ENCODE peak calls at places on chromosomes 3 and 15, in five cellular contexts. S is A549, R is coronary artery, B is uterus, P is Panc1. N is an unnamed sample.

GRCh38 chr3:4898454-4899313 is 80.6 kb upstream of the BHLHE40 start:
- DNase-seq in S (no peak), R (no peak), B (no peak), P (no peak), N (no peak)

GRCh38 chr3:126014252-126014651 is 45.3 kb downstream of the ROPN1B start:
- DNase-seq in S (no peak), R (no peak), B (peak), P (no peak), N (no peak)

GRCh38 chr3:23455775-23456174 is 252.6 kb downstream of the UBE2E2 start:
- DNase-seq in S (no peak), R (no peak), B (no peak), P (no peak), N (no peak)

GRCh38 chr3:183377307-183377959 is 51.0 kb downstream of the MCF2L2 start:
- DNase-seq in S (no peak), R (no peak), B (no peak), P (no peak), N (no peak)

GRCh38 chr15:99564221-99565030 is 1.4 kb upstream of the MEF2A start:
- DNase-seq in S (no peak), R (no peak), B (peak), P (no peak), N (no peak)

GRCh38 chr15:51260262-51260661 is 78.1 kb downstream of the CYP19A1 start:
- DNase-seq in S (no peak), R (no peak), B (no peak), P (no peak), N (no peak)

GRCh38 chr3:40008796-40009195 is 199.4 kb downstream of the MYRIP start:
- DNase-seq in S (no peak), R (no peak), B (no peak), P (no peak), N (no peak)

GRCh38 chr3:150371741-150372254 is 36.3 kb upstream of the TSC22D2 start:
- DNase-seq in S (peak), R (no peak), B (peak), P (peak), N (peak)

GRCh38 chr3:105700575-105700974 is 168.2 kb downstream of the CBLB start:
- DNase-seq in S (no peak), R (no peak), B (no peak), P (no peak), N (no peak)

GRCh38 chr3:32423956-32424558 is 32.4 kb downstream of the CMTM7 start:
- DNase-seq in S (no peak), R (no peak), B (no peak), P (no peak), N (no peak)

GRCh38 chr3:29347412-29347811 is 66.5 kb downstream of the RBMS3 start:
- DNase-seq in S (no peak), R (no peak), B (no peak), P (no peak), N (no peak)

GRCh38 chr15:83565553-83566159 is 88.3 kb upstream of the ADAMTSL3 start:
- DNase-seq in S (peak), R (no peak), B (no peak), P (peak), N (no peak)

GRCh38 chr3:52216585-52217408 is 8.6 kb downstream of the TLR9 start:
- DNase-seq in S (peak), R (peak), B (peak), P (peak), N (peak)

GRCh38 chr3:72161870-72162617 is 377.1 kb upstream of the PROK2 start:
- DNase-seq in S (peak), R (no peak), B (peak), P (no peak), N (no peak)

GRCh38 chr3:108153451-108153981 is 62.7 kb upstream of the CD47 start:
- DNase-seq in S (no peak), R (no peak), B (no peak), P (no peak), N (no peak)

GRCh38 chr3:162521669-162522068 is 1025.1 kb downstream of the OTOL1 start:
- DNase-seq in S (no peak), R (no peak), B (no peak), P (no peak), N (no peak)

GRCh38 chr3:105904683-105905320 is 36.0 kb upstream of the CBLB start:
- DNase-seq in S (no peak), R (no peak), B (no peak), P (no peak), N (no peak)

GRCh38 chr15:87916208-87916607 is 340.3 kb downstream of the NTRK3 start:
- DNase-seq in S (no peak), R (no peak), B (no peak), P (no peak), N (no peak)

GRCh38 chr3:174951023-174951422 is 91.9 kb downstream of the NAALADL2 start:
- DNase-seq in S (no peak), R (no peak), B (no peak), P (no peak), N (no peak)

GRCh38 chr15:89845305-89845893 is 30.7 kb upstream of the ANPEP start:
- DNase-seq in S (peak), R (no peak), B (no peak), P (peak), N (no peak)

GRCh38 chr3:143288944-143289343 is 169.4 kb downstream of the CHST2 start:
- DNase-seq in S (no peak), R (no peak), B (no peak), P (no peak), N (no peak)

GRCh38 chr3:13621381-13622221 is 72.7 kb downstream of the FBLN2 start:
- DNase-seq in S (no peak), R (no peak), B (no peak), P (no peak), N (no peak)

GRCh38 chr15:50066202-50066601 is 52.8 kb downstream of the ATP8B4 start:
- DNase-seq in S (peak), R (no peak), B (no peak), P (no peak), N (no peak)

GRCh38 chr3:197942956-197943556 is 6.9 kb upstream of the RPL35A start:
- DNase-seq in S (no peak), R (no peak), B (no peak), P (no peak), N (no peak)

GRCh38 chr15:43225201-43225949 is 4.6 kb upstream of the EPB42 start:
- DNase-seq in S (peak), R (no peak), B (peak), P (peak), N (no peak)

GRCh38 chr3:106611841-106612240 is 743.0 kb upstream of the CBLB start:
- DNase-seq in S (no peak), R (no peak), B (no peak), P (no peak), N (no peak)

GRCh38 chr15:101037090-101037830 is 118.1 kb downstream of the LRRK1 start:
- DNase-seq in S (no peak), R (peak), B (no peak), P (no peak), N (peak)

GRCh38 chr3:126523745-126524428 is at the start of gene CHST13:
- DNase-seq in S (peak), R (no peak), B (no peak), P (no peak), N (no peak)

GRCh38 chr3:155675094-155675493 is 69.8 kb downstream of the PLCH1 start:
- DNase-seq in S (no peak), R (no peak), B (no peak), P (no peak), N (no peak)

GRCh38 chr3:45123841-45124269 is 22.3 kb downstream of the CDCP1 start:
- DNase-seq in S (peak), R (no peak), B (peak), P (peak), N (no peak)

GRCh38 chr15:41230650-41231533 is at the start of the genes CHP1 and EXD1:
- DNase-seq in S (peak), R (peak), B (peak), P (peak), N (peak)

GRCh38 chr3:62647711-62648110 is 227.5 kb downstream of the CADPS start:
- DNase-seq in S (no peak), R (no peak), B (no peak), P (no peak), N (no peak)

GRCh38 chr3:160622263-160623045 is 54.5 kb upstream of the ARL14 start:
- DNase-seq in S (no peak), R (no peak), B (no peak), P (no peak), N (no peak)

GRCh38 chr3:58045084-58045483 is 36.9 kb downstream of the FLNB start:
- DNase-seq in S (no peak), R (no peak), B (no peak), P (no peak), N (no peak)

GRCh38 chr3:24237971-24238767 is 256.5 kb downstream of the THRB start:
- DNase-seq in S (peak), R (no peak), B (peak), P (peak), N (no peak)

GRCh38 chr3:41987627-41988026 is 25.7 kb upstream of the ULK4 start:
- DNase-seq in S (no peak), R (no peak), B (no peak), P (no peak), N (no peak)

GRCh38 chr15:92288755-92289154 is 104.9 kb upstream of the ST8SIA2 start:
- DNase-seq in S (no peak), R (no peak), B (no peak), P (no peak), N (no peak)

GRCh38 chr3:37994639-37994972 is 4.0 kb downstream of the VILL start:
- DNase-seq in S (no peak), R (no peak), B (no peak), P (no peak), N (no peak)
- H3K4me3 ChIP-seq in S (no peak), R (peak), B (peak), P (peak), N (peak)

DNA sequence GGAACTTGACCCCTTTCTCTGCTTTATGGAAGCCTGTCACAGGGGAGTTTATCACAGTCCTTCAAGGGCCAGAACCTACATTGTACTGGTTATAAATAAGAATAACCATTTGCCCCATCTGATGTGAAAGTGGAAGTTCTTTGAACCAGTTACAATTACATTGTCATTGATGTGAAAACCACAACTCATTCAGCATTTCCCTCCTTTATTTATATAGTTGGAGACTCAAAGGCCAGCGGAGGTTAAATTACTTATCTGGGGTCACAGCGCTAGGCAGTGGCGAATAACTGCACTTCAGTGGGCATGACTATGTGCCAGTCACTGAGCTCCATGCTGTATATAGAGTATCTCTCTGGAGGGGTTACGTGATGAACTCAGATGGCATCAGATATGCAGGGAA is 60.6 kb upstream of the TBC1D5 start:
- DNase-seq in S (no peak), R (no peak), B (no peak), P (no peak), N (no peak)
- H3K27ac ChIP-seq in S (no peak), R (no peak), B (no peak), P (no peak), N (no peak)

GRCh38 chr3:69536306-69537020 is 150.6 kb upstream of the FRMD4B start:
- DNase-seq in S (no peak), R (no peak), B (no peak), P (no peak), N (no peak)

GRCh38 chr3:69541823-69542264 is 156.0 kb upstream of the FRMD4B start:
- DNase-seq in S (no peak), R (no peak), B (no peak), P (no peak), N (peak)

GRCh38 chr3:69543080-69543429 is 157.2 kb upstream of the FRMD4B start:
- DNase-seq in S (no peak), R (no peak), B (no peak), P (no peak), N (no peak)

GRCh38 chr3:69542265-69543079 is 156.6 kb upstream of the FRMD4B start:
- DNase-seq in S (no peak), R (no peak), B (no peak), P (no peak), N (no peak)

DNA sequence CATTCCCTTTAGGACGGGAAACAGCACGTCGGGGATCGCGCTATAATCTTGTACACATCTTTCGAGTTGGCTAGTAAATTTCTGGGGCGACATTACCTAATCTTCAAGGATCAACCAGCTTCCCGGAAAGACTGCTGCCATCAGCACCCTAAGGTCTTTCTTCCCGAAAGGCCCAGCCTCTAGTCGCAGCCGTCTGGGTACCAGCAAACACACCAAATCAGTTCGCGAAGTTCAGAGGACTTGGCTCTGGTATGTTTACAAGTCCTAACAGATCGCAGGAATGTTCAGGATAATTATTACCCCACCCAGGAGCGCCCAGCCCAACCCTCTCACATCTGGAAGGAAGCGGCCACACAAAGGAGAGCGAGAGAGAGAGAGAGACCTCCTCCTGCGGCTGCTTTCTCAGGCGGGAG is 155.2 kb upstream of the FRMD4B start:
- DNase-seq in S (no peak), R (no peak), B (no peak), P (no peak), N (no peak)
- H3K4me3 ChIP-seq in S (no peak), R (peak), B (no peak), P (no peak), N (peak)

GRCh38 chr15:39246523-39246922 is 334.4 kb upstream of the THBS1 start:
- DNase-seq in S (no peak), R (no peak), B (no peak), P (no peak), N (no peak)

GRCh38 chr15:39239562-39239961 is 341.3 kb upstream of the THBS1 start:
- DNase-seq in S (no peak), R (no peak), B (no peak), P (no peak), N (no peak)

GRCh38 chr15:39244776-39245175 is 336.1 kb upstream of the THBS1 start:
- DNase-seq in S (no peak), R (no peak), B (no peak), P (no peak), N (no peak)

GRCh38 chr15:39242345-39242744 is 338.5 kb upstream of the THBS1 start:
- DNase-seq in S (no peak), R (no peak), B (no peak), P (no peak), N (no peak)

DNA sequence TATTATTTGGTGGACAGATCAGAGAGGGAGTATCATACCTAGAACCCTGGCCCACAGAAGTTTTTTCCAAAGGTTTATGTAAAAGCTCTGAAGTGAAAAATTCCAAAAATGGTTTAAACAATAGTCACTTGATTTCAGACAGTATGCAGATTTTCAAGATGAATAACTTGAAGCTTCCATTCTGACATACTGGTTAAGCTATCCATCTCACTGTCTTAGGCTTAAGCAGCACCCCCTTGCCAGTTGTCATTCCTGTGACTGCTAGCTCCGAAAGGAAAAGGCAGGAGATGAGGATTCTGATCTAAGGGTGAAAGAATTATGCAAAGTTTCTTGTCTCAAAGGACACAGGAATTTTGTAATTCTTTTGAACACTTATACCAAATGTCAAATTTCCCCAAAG is 337.5 kb upstream of the THBS1 start:
- DNase-seq in S (no peak), R (no peak), B (no peak), P (no peak), N (no peak)
- H3K27ac ChIP-seq in S (no peak), R (no peak), B (no peak), P (no peak), N (no peak)

DNA sequence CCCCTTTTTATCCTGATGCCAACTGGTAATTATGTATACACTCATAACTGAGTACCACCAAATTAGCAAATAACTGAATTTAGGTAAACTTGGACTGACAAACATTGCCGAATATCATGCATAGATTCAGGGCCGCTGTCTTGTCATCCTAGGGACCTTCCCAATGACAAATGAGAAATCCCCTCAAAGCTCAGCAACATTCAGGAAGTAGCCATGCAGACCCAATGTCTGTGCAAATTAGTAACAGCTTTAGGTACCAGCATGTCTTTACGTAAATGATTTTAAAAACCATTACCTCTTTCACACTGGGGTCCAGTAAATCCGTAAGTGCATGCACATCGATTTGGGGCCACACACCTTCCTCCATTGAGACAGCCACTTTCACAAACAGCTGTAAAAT is 49.5 kb downstream of the FBN1 start:
- DNase-seq in S (no peak), R (no peak), B (no peak), P (no peak), N (no peak)
- H3K4me3 ChIP-seq in S (no peak), R (no peak), B (no peak), P (no peak), N (no peak)

GRCh38 chr3:193872265-193872753 is 263.6 kb upstream of the HES1 start:
- DNase-seq in S (peak), R (no peak), B (no peak), P (peak), N (no peak)

GRCh38 chr3:193875601-193876321 is 260.2 kb upstream of the HES1 start:
- DNase-seq in S (no peak), R (no peak), B (no peak), P (no peak), N (no peak)

GRCh38 chr3:193874512-193874911 is 261.4 kb upstream of the HES1 start:
- DNase-seq in S (no peak), R (no peak), B (no peak), P (no peak), N (no peak)

GRCh38 chr3:193874997-193875593 is 260.9 kb upstream of the HES1 start:
- DNase-seq in S (no peak), R (no peak), B (no peak), P (no peak), N (no peak)

GRCh38 chr3:193873802-193874201 is 262.1 kb upstream of the HES1 start:
- DNase-seq in S (no peak), R (no peak), B (no peak), P (no peak), N (no peak)
- H3K27ac ChIP-seq in S (peak), R (no peak), B (no peak), P (peak), N (no peak)

DNA sequence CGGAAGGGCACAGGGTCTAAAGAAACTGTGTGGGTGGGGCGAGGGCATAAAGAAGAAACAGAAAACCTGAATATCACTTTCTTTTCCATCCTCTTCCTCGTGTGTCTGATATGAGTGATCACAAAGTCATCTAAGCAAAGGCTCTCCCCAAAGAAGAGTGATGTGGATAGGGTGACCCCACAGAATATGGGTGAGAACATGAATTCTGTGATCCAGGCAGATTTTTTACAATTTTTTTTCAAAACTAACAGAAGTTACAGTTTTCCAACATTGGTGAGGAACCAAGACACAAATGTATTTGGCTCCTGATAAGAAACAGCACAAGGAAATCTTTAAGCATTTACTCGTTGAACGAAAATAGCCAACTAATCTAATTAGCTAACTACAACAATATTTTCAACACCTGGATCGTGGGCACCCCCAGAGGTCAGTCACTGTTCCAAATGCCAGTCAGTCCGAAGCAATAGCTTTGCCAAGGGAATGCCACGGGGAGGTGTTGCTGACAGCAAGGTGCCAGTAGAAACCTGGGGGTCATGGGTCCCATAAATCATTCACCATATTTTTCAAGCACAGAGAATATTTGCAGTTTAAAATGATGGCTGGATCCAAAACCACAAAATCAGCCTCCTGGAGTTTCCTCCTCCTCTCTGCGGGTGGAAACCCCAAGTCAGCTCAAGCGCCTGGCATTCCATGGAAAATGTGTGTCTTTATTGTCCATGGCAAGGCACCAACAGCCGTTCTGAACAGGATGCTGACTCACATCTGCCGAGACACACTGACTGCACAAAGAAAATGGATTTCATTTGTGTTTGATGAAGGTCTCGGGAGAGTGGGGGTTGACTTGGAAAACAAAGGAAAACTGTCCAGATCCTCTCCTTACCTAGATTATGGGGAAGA is 26.7 kb downstream of the ANXA2 start:
- DNase-seq in S (peak), R (peak), B (peak), P (peak), N (peak)
- H3K4me3 ChIP-seq in S (peak), R (peak), B (no peak), P (no peak), N (no peak)

N was measured in heart right ventricle.